ENCODE peak calls at places on chromosome 21, in nine cellular contexts. H is ovary; L is cardiac septum; N is NCI-H1105; D is NCI-H1417; O is neural crest cell; K is colonic mucosa; B is activated CD8-positive, alpha-beta memory T cell treated with anti-CD3 and anti-CD28 coated beads for 4 hours; I is IMR-90. X is an unnamed sample.

GRCh38 chr21:37367758-37368535 is 1.4 kb downstream of the DYRK1A start:
- DNase-seq in D (peak), B (no peak), L (peak), I (peak), H (peak), K (peak), O (peak), N (no peak), X (peak)

GRCh38 chr21:32757804-32758203 is 13.8 kb downstream of the PAXBP1 start:
- DNase-seq in O (no peak), D (no peak), N (no peak), B (no peak), H (no peak), L (no peak), I (no peak), K (no peak), X (no peak)

GRCh38 chr21:46048926-46049889 is 48.7 kb upstream of the COL6A2 start:
- DNase-seq in O (no peak), B (no peak), I (peak), K (peak), H (peak), D (no peak), N (no peak), L (peak), X (no peak)

GRCh38 chr21:24514081-24514733 is 1093.1 kb downstream of the MRPL39 start:
- DNase-seq in B (no peak), L (no peak), D (no peak), K (no peak), O (no peak), H (no peak), I (peak), N (peak), X (no peak)

GRCh38 chr21:44734841-44735240 is 23.5 kb upstream of the TSPEAR start:
- DNase-seq in I (no peak), H (no peak), N (no peak), K (no peak), D (no peak), B (no peak), O (no peak), L (no peak), X (no peak)

GRCh38 chr21:39106881-39107462 is 76.3 kb downstream of the PSMG1 start:
- DNase-seq in O (no peak), I (no peak), H (no peak), B (no peak), L (no peak), D (no peak), N (no peak), K (no peak), X (no peak)

GRCh38 chr21:15749045-15749867 is 19.5 kb downstream of the USP25 start:
- DNase-seq in N (no peak), I (peak), O (no peak), D (no peak), L (no peak), K (no peak), H (no peak), B (no peak), X (no peak)

GRCh38 chr21:36147891-36148290 is 8.7 kb upstream of the DOP1B start:
- DNase-seq in K (no peak), I (no peak), B (no peak), H (no peak), D (no peak), L (no peak), O (no peak), N (no peak), X (no peak)

GRCh38 chr21:38980416-38981319 is 174.9 kb downstream of the ETS2 start:
- DNase-seq in H (no peak), L (no peak), N (no peak), O (no peak), K (no peak), I (no peak), D (no peak), B (no peak), X (no peak)

GRCh38 chr21:42684109-42684916 is 30.9 kb downstream of the PDE9A start:
- DNase-seq in H (no peak), K (no peak), N (peak), L (no peak), I (no peak), B (no peak), O (no peak), D (no peak), X (peak)

GRCh38 chr21:34307991-34308532 is 55.7 kb upstream of the KCNE2 start:
- DNase-seq in D (no peak), B (no peak), N (no peak), O (no peak), I (no peak), K (no peak), H (no peak), L (no peak), X (no peak)

GRCh38 chr21:33403786-33404571 is 766 bp downstream of the IFNGR2 start:
- DNase-seq in N (peak), B (no peak), L (peak), D (peak), O (peak), K (peak), I (peak), H (peak), X (no peak)

GRCh38 chr21:37594472-37594951 is 227.9 kb downstream of the DYRK1A start:
- DNase-seq in O (no peak), D (no peak), K (no peak), B (no peak), L (no peak), N (no peak), H (no peak), I (no peak), X (no peak)

GRCh38 chr21:33071878-33072306 is 2.0 kb downstream of the OLIG1 start:
- DNase-seq in O (no peak), I (peak), K (no peak), B (no peak), D (no peak), L (no peak), N (no peak), H (no peak), X (no peak)